ENCODE peak calls at places on chromosomes 16 and 17, in six cellular contexts. M, A, T, L, Z and S are unnamed samples.

GRCh38 chr17:10653987-10654386 is 3.1 kb downstream of the MYH3 start:
- DNase-seq in A (no peak), Z (no peak), T (no peak), L (no peak), M (no peak), S (no peak)

GRCh38 chr16:84881702-84882521 is 62.1 kb downstream of the CRISPLD2 start:
- DNase-seq in A (no peak), Z (no peak), M (peak), T (no peak), L (no peak), S (no peak)

GRCh38 chr17:39018267-39019134 is 51.3 kb upstream of the FBXO47 start:
- DNase-seq in Z (no peak), M (no peak), A (no peak), T (no peak), L (no peak), S (peak)

GRCh38 chr17:33090806-33091205 is 99.2 kb downstream of the SPACA3 start:
- DNase-seq in T (no peak), Z (no peak), L (no peak), A (no peak), M (no peak), S (no peak)

GRCh38 chr16:31214705-31215286 is 877 bp downstream of the TRIM72 start:
- DNase-seq in L (no peak), A (no peak), M (no peak), T (no peak), Z (peak), S (no peak)

GRCh38 chr16:21324267-21324666 is 46.2 kb upstream of the CRYM start:
- DNase-seq in T (no peak), A (no peak), Z (no peak), M (no peak), L (no peak), S (no peak)

GRCh38 chr17:32342603-32343325 is 791 bp upstream of the C17orf75 start:
- DNase-seq in T (no peak), A (no peak), Z (no peak), M (peak), L (no peak), S (no peak)

GRCh38 chr16:68972720-68973119 is 129.4 kb downstream of the TANGO6 start:
- DNase-seq in T (no peak), A (no peak), M (peak), L (no peak), Z (no peak), S (no peak)

GRCh38 chr17:41734139-41734948 is at the start of gene HAP1:
- DNase-seq in T (no peak), A (peak), M (peak), Z (peak), L (no peak), S (no peak)

GRCh38 chr16:81140930-81141780 is 45.0 kb upstream of the GCSH start:
- DNase-seq in Z (no peak), T (no peak), L (no peak), M (peak), A (no peak), S (no peak)

GRCh38 chr17:67435122-67435521 is 58.0 kb downstream of the PITPNC1 start:
- DNase-seq in T (no peak), M (no peak), A (no peak), Z (no peak), L (no peak), S (no peak)

GRCh38 chr17:49401971-49402491 is 12.7 kb downstream of the PHB1 start:
- DNase-seq in M (no peak), T (no peak), A (peak), Z (no peak), L (peak), S (no peak)

GRCh38 chr16:1773703-1774455 is 945 bp upstream of the MRPS34 start:
- DNase-seq in L (no peak), M (no peak), Z (no peak), T (no peak), A (no peak), S (no peak)

GRCh38 chr17:77247609-77248008 is 106.8 kb downstream of the SEC14L1 start:
- DNase-seq in Z (no peak), M (no peak), L (no peak), A (no peak), T (no peak), S (no peak)
- H3K4me3 ChIP-seq in Z (no peak), M (peak), L (peak), A (peak), T (no peak), S (no peak)

GRCh38 chr17:34981538-34982241 is 1.4 kb downstream of the LIG3 start:
- DNase-seq in A (no peak), M (no peak), T (no peak), L (no peak), Z (no peak), S (no peak)

GRCh38 chr17:34980353-34980680 is at the start of gene LIG3:
- DNase-seq in T (peak), M (peak), A (peak), L (peak), Z (peak), S (peak)

GRCh38 chr17:34979650-34980352 is 511 bp upstream of the LIG3 start:
- DNase-seq in M (no peak), L (no peak), A (no peak), T (no peak), Z (no peak), S (no peak)

GRCh38 chr17:34979153-34979552 is 1.2 kb upstream of the LIG3 start:
- DNase-seq in M (no peak), A (no peak), T (no peak), Z (no peak), L (no peak), S (no peak)

GRCh38 chr17:34980681-34981537 is 597 bp downstream of the LIG3 start:
- DNase-seq in A (peak), Z (peak), M (peak), T (peak), L (peak), S (peak)
- TF ChIP-seq CTCF in A (peak), Z (peak), M (peak), T (no peak), L (no peak), S (peak)

GRCh38 chr17:13592427-13592826 is 9.3 kb downstream of the HS3ST3A1 start:
- DNase-seq in Z (no peak), T (no peak), L (no peak), M (no peak), A (no peak), S (no peak)
- H3K4me3 ChIP-seq in Z (no peak), T (no peak), L (no peak), M (no peak), A (no peak), S (no peak)

GRCh38 chr17:46842835-46843234 is 8.5 kb upstream of the WNT9B start:
- DNase-seq in A (no peak), Z (no peak), M (peak), T (no peak), L (no peak), S (no peak)
- TF ChIP-seq CTCF in A (no peak), Z (peak), M (peak), T (no peak), L (no peak), S (peak)